ENCODE peak calls at places on chromosomes 12 and 14, in four cellular contexts. P is fibroblast of villous mesenchyme, R is EH, A is nucleus accumbens. F is an unnamed sample.

GRCh38 chr14:32375663-32376062 is 46.6 kb downstream of the AKAP6 start:
- DNase-seq in R (no peak), A (no peak), P (no peak), F (no peak)

GRCh38 chr12:13976880-13977279 is 4.5 kb downstream of the GRIN2B start:
- DNase-seq in P (no peak), R (no peak), A (no peak), F (peak)

GRCh38 chr14:69475194-69475818 is 9.2 kb upstream of the PLEKHD1 start:
- DNase-seq in A (no peak), P (peak), R (peak), F (peak)

GRCh38 chr12:45338272-45338671 is 122.4 kb downstream of the ANO6 start:
- DNase-seq in P (no peak), R (no peak), A (no peak), F (no peak)

GRCh38 chr12:59861635-59862034 is 265.8 kb downstream of the SLC16A7 start:
- DNase-seq in R (peak), A (no peak), P (no peak), F (no peak)

GRCh38 chr12:86264451-86265328 is 8.5 kb upstream of the MGAT4C start:
- DNase-seq in P (no peak), R (no peak), A (no peak), F (no peak)

GRCh38 chr12:103840399-103840880 is 594 bp downstream of the NT5DC3 start:
- DNase-seq in R (peak), P (peak), A (no peak), F (peak)

GRCh38 chr14:93207468-93208308 is 632 bp downstream of the UBR7 start:
- DNase-seq in A (peak), R (peak), P (peak), F (peak)

GRCh38 chr14:97036096-97036852 is 239.1 kb downstream of the VRK1 start:
- DNase-seq in P (no peak), A (no peak), R (no peak), F (no peak)

GRCh38 chr12:122946690-122947271 is 19.5 kb downstream of the ABCB9 start:
- DNase-seq in P (peak), R (peak), A (peak), F (peak)

F was measured in RKO.